ENCODE peak calls at places on chromosomes 11 and 22, in six cellular contexts. N is H1, M is GM12891, H is K562, D is GM12878, L is HepG2. X is an unnamed sample.

GRCh38 chr11:21514298-21514697 is 678.6 kb upstream of the ANO5 start:
- DNase-seq in M (no peak), H (no peak), D (no peak), N (no peak), L (peak), X (no peak)

GRCh38 chr11:1116666-1117390 is 40.9 kb upstream of the MUC5AC start:
- DNase-seq in L (no peak), D (no peak), H (no peak), M (no peak), N (no peak), X (no peak)

GRCh38 chr11:72208281-72208680 is 8.3 kb upstream of the FOLR2 start:
- DNase-seq in N (no peak), M (no peak), H (no peak), L (no peak), D (no peak), X (no peak)

GRCh38 chr22:33110562-33111163 is 52.5 kb upstream of the SYN3 start:
- DNase-seq in M (no peak), D (no peak), L (no peak), H (no peak), N (no peak), X (no peak)

GRCh38 chr22:44605486-44605885 is 96.5 kb upstream of the PRR5 start:
- DNase-seq in H (no peak), M (no peak), N (no peak), L (no peak), D (no peak), X (no peak)

GRCh38 chr11:33920838-33921613 is 29.1 kb upstream of the LMO2 start:
- DNase-seq in N (no peak), H (no peak), M (no peak), L (no peak), D (peak), X (peak)

GRCh38 chr11:104122008-104122635 is 41.8 kb downstream of the PDGFD start:
- DNase-seq in H (no peak), M (no peak), N (no peak), D (no peak), L (no peak), X (no peak)

GRCh38 chr11:22624742-22625447 is 728 bp downstream of the FANCF start:
- DNase-seq in N (peak), D (peak), L (peak), H (peak), M (peak), X (peak)

GRCh38 chr11:104946907-104947306 is 21.5 kb downstream of the CASP4 start:
- DNase-seq in D (peak), N (no peak), L (peak), H (no peak), M (no peak), X (no peak)

GRCh38 chr11:35629914-35630313 is 11.7 kb downstream of the FJX1 start:
- DNase-seq in L (peak), M (no peak), N (no peak), H (no peak), D (no peak), X (no peak)

GRCh38 chr11:131037873-131038272 is 121.6 kb upstream of the SNX19 start:
- DNase-seq in H (no peak), D (no peak), N (no peak), M (no peak), L (no peak), X (no peak)

GRCh38 chr11:66438504-66439466 is at the start of gene MRPL11:
- DNase-seq in L (peak), H (peak), M (peak), N (peak), D (peak), X (peak)

GRCh38 chr11:69919659-69920499 is 100.7 kb upstream of the FGF3 start:
- DNase-seq in H (no peak), N (peak), L (no peak), D (no peak), M (no peak), X (no peak)

GRCh38 chr11:1157645-1158591 is at the start of gene MUC5AC:
- DNase-seq in N (no peak), H (no peak), M (no peak), L (no peak), D (no peak), X (no peak)

GRCh38 chr22:48299801-48300200 is 1527.9 kb downstream of the BRD1 start:
- DNase-seq in N (no peak), M (no peak), D (no peak), H (no peak), L (no peak), X (no peak)

DNA sequence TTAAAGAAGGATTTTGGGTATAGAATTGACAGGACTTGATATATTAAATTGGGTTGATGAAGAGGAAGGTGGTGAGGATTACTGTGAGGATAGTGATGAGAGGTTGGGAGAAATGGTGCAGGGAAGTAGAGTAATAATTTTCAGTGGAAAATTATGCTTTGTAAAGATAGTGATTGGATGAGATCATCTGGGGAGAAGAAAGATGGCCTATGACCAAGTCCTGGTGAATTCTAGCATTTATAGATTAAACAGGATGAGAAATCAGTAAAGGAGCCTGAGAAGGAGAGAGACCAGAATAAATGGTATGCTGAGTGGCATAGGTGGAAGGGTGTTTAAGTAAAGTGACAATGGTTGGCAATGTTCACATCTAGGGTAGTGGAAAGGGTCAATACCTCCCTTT is 15.0 kb downstream of the IPO7 start:
- DNase-seq in D (no peak), M (no peak), N (no peak), H (no peak), L (no peak), X (no peak)
- TF ChIP-seq TAF1 in D (no peak), M (no peak), N (no peak), H (no peak), L (no peak), X (no peak)

GRCh38 chr11:57802411-57802810 is 40.8 kb downstream of the CTNND1 start:
- DNase-seq in H (no peak), M (no peak), L (no peak), D (no peak), N (no peak), X (no peak)

GRCh38 chr11:57800444-57801184 is 39.0 kb downstream of the CTNND1 start:
- DNase-seq in M (peak), H (peak), D (peak), L (peak), N (no peak), X (peak)

GRCh38 chr11:57801185-57801490 is 39.5 kb downstream of the CTNND1 start:
- DNase-seq in D (no peak), N (no peak), H (no peak), M (no peak), L (no peak), X (no peak)

GRCh38 chr11:57793711-57794110 is 32.1 kb downstream of the CTNND1 start:
- DNase-seq in N (no peak), D (no peak), H (no peak), L (no peak), M (no peak), X (no peak)

GRCh38 chr11:57798905-57799559 is 37.4 kb downstream of the CTNND1 start:
- DNase-seq in H (peak), N (no peak), M (no peak), L (peak), D (no peak), X (no peak)
- TF ChIP-seq POLR2A in H (no peak), N (no peak), M (no peak), L (no peak), D (no peak), X (no peak)

DNA sequence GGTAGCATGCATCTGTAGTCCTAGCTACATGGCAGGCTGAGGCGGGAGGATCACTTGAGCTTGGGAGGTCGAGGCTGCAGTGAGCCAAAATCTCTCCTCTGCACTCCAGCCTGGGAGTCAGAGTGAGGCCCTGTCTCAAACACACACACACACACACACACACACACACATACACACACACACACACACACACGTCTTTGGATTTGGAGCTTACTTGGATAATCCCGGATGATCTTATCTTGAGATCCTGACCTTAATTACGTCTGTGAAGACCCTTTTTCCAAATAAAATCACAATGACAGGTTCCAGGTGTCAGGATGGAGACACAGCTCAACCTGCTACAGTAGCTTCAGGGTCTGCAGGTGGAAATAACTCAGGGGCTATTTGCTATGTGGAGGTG is 1.1 kb downstream of the UPB1 start:
- DNase-seq in D (no peak), L (no peak), H (no peak), N (no peak), M (no peak), X (no peak)
- TF ChIP-seq TAF1 in D (no peak), L (no peak), H (no peak), N (no peak), M (no peak), X (no peak)

DNA sequence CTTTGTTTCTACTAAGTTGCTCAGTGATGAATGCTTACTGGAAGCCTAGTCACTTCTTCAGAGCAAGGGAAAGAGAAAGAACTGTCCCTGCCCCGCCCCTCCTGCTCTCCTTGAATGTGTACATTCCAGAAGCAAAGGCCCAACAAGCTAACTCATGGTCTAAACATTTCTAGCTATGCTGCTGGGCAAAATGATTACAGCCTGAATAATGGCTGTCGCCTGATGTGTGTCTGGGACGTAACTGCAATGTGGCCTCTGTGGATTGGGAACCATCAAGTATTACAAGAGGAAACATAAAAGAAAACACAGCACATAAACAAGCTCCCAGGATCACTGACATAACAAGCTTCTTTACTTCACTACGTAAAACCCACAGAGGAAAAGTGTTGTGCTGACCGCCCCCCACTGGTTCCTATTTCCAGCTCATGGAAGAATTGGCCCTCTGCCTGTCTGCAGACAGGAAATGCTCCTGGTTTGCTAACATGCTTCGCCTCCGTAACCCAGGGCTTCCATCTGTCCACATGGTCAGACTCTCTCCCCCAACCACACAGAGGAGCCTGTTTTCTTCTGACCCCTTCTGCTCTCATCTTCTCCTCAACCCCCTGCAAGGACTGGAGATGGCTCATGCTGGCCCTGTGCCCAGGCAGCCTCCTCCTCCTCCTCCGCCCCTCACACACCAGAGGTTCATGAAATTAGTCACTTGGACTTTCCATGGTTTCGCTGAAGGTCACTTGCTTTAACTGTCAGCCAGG is 187.2 kb downstream of the MAML2 start:
- DNase-seq in N (no peak), L (peak), D (peak), M (no peak), H (peak), X (peak)
- TF ChIP-seq POLR2A in N (no peak), L (no peak), D (no peak), M (no peak), H (no peak), X (no peak)

GRCh38 chr11:3644817-3645235 is at the start of gene ART1:
- DNase-seq in D (no peak), M (no peak), N (no peak), L (no peak), H (peak), X (no peak)
- TF ChIP-seq TAF1 in D (no peak), M (no peak), N (no peak), L (no peak), H (no peak), X (no peak)

DNA sequence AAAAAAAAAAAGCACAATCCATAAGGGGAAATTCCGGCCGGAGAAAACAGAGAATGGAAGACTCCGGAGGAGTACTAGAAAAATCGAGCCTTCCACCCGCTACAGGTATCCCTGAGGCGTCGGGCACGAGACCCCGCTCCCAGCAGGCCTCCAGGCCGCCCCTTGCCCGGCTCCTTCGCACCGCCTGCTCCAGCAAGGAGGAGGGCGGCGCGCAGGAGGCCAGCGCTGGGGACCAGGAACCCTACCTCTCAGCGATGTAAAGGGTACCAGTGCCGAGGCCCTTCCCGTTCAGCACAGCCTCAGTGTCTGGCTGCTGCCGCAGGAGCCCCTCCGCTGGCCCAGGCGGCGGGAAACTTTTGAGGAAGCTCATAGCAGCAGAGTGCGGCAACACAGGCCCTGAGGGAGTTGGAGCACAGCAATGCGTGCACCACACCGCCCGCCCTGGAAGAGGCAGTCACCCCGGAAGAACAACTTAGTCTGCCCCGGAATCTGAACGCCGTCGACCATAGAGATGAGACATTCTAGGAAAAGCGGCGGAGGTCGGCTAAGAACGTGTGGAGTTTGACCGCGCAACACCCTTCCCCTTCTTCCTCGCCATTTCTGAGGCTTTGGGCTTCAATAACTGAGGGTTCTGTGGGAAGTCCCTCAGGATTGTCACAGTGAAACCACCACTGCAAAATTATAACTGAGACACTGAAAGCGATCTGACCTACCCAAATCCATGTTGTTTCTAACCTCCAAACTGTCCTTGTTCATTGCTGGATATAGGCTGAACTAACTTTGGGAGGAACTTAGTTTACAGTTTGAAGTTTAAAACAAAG is at the start of gene CLNS1A:
- DNase-seq in L (peak), D (peak), H (peak), N (peak), M (peak), X (peak)
- TF ChIP-seq POLR2A in L (peak), D (peak), H (peak), N (peak), M (peak), X (peak)

GRCh38 chr11:65119670-65119995 is 2.1 kb upstream of the ZNHIT2 start:
- DNase-seq in H (no peak), M (no peak), D (no peak), L (no peak), N (no peak), X (no peak)

GRCh38 chr11:65120831-65121230 is 1.1 kb downstream of the FAU start:
- DNase-seq in M (no peak), D (no peak), L (no peak), H (no peak), N (no peak), X (no peak)

GRCh38 chr11:65124480-65125196 is 2.5 kb downstream of the MRPL49 start:
- DNase-seq in D (no peak), N (no peak), H (no peak), L (no peak), M (no peak), X (no peak)

GRCh38 chr11:65121865-65122696 is at the start of the genes FAU and MRPL49:
- DNase-seq in D (peak), M (peak), N (peak), L (peak), H (peak), X (peak)

DNA sequence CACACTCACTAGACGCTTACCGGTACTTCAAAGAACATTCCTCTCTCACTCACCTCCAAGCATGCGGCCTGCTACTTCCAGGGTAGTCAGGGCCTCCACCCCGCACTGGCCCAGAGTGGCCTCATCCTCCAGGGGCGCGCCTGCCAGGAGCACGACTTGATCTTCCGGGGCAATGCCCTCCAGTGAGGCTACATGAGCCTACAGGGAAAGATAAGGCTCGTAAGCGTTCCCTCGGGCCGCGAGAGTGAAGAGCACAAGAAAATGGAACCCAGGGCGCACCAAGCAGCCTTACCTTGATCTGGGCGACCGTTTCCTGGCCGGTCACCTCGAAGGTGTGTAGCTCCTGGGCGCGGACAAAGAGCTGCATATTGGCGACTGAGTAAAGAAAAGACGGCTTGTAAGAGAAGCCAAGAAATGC is 478 bp downstream of the FAU start:
- DNase-seq in D (no peak), L (no peak), M (no peak), N (no peak), H (no peak), X (no peak)
- TF ChIP-seq TAF1 in D (no peak), L (no peak), M (no peak), N (no peak), H (no peak), X (no peak)

DNA sequence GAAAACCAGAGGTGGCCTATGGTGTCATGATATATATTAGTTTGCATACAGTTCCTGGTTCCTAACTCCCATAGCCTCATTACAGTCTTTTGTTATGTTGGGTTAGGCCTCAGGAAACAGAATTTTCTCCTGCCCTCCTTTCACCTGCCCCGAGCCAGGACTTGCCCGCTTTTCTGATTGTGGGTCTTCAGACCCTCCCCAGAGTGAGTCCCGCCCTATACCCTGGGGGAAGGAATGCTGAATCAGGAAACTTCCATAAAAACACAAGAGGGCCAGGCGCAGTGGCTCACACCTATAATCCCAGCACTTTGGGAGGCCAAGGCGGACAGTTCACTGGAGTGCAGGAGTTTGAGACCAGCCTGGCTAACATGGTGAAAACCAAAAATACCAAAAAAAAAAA is 70.9 kb downstream of the SLC35F2 start:
- DNase-seq in N (peak), H (no peak), M (no peak), L (no peak), D (no peak), X (no peak)
- TF ChIP-seq POLR2A in N (no peak), H (no peak), M (no peak), L (no peak), D (no peak), X (no peak)

DNA sequence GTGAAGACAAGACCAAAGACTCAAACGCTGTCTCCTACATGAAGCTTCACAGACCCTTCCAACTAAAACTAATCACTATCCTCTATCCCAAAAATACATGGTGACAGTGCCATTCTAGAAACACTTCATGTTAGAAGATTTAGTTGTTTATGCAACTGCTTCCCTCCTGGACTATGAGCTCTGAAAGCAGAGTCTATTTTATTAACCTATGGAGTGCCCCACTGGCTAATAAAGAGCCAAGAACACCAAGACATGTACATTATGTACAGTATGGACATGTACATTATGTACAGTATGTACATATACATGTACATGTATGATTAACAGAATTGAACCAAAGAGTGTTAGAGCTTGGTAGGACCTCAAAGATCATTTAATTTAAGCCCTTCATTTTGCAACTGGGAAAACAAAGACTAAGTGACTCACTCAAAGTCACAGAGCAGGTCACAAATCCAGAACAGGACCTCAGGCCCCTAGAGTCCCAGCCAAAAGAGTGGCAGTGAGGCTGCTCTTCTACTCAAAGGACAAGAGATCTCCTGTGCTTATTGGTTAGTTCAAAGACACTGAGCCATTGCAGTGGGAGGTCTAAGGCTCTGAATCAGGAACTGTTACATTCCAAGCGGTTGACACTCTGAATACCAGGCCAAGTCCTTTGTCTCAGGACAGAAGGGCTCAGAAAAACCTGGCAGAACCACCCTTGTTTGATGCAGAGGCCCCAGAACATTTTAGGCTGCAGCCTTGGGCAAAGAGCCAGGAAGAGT is 103.9 kb downstream of the FAM168A start:
- DNase-seq in D (no peak), N (peak), L (peak), M (no peak), H (no peak), X (no peak)
- TF ChIP-seq TAF1 in D (no peak), N (no peak), L (no peak), M (no peak), H (no peak), X (no peak)

X was measured in GM12892.